ENCODE peak calls at places on chromosome 10, in nine cellular contexts. N is SK-N-SH, A is transverse colon, V is prostate gland, X is vagina, U is HCT116, W is HL-60, K is Panc1, O is breast epithelium. F is an unnamed sample.

GRCh38 chr10:64468219-64468618 is 947.0 kb downstream of the REEP3 start:
- DNase-seq in K (no peak), U (peak; percentile 24), W (no peak), V (no peak), N (no peak), X (no peak), O (no peak), A (no peak), F (no peak)

GRCh38 chr10:93758911-93759410 is 1.2 kb downstream of the LGI1 start:
- DNase-seq in O (no peak), W (no peak), A (no peak), V (no peak), U (no peak), X (no peak), N (no peak), K (no peak), F (no peak)

GRCh38 chr10:599767-600166 is 89.7 kb downstream of the DIP2C start:
- DNase-seq in O (no peak), W (no peak), N (no peak), X (no peak), V (no peak), A (no peak), U (no peak), K (no peak), F (no peak)

GRCh38 chr10:44647877-44648542 is 263.1 kb upstream of the CXCL12 start:
- DNase-seq in A (no peak), N (no peak), W (no peak), V (no peak), X (no peak), U (no peak), O (peak; percentile 24), K (no peak), F (no peak)

GRCh38 chr10:70604106-70604505 is 1.6 kb upstream of the PRF1 start:
- DNase-seq in W (no peak), O (no peak), A (no peak), U (no peak), X (no peak), N (no peak), K (no peak), V (no peak), F (no peak)

GRCh38 chr10:126350216-126350992 is 37.9 kb downstream of the ADAM12 start:
- DNase-seq in O (peak; percentile 38), K (peak; percentile 65), U (peak; percentile 8), A (no peak), N (peak; percentile 58), W (no peak), V (no peak), X (no peak), F (no peak)

GRCh38 chr10:3631709-3632330 is 153.2 kb downstream of the KLF6 start:
- DNase-seq in O (no peak), N (no peak), A (no peak), V (no peak), K (no peak), X (no peak), W (no peak), U (no peak), F (no peak)

GRCh38 chr10:97924678-97925077 is 75.0 kb downstream of the GOLGA7B start:
- DNase-seq in O (no peak), V (no peak), W (no peak), X (no peak), U (no peak), N (no peak), K (no peak), A (no peak), F (no peak)

GRCh38 chr10:73044378-73045285 is 52.0 kb downstream of the P4HA1 start:
- DNase-seq in N (no peak), U (no peak), V (no peak), A (no peak), X (no peak), O (no peak), K (peak; percentile 73), W (no peak), F (no peak)

GRCh38 chr10:129101232-129101980 is 365.6 kb upstream of the MGMT start:
- DNase-seq in V (no peak), W (no peak), A (no peak), U (no peak), K (no peak), X (peak; percentile 75), O (no peak), N (peak; percentile 28), F (no peak)
- TF ChIP-seq POLR2AphosphoS5 in V (no peak), W (no peak), A (no peak), U (no peak), K (no peak), X (no peak), O (no peak), N (no peak), F (no peak)

GRCh38 chr10:77084431-77085144 is 553.0 kb downstream of the KCNMA1 start:
- DNase-seq in K (no peak), N (no peak), V (no peak), A (peak; percentile 20), U (no peak), W (no peak), X (no peak), O (no peak), F (no peak)
- TF ChIP-seq POLR2AphosphoS5 in K (no peak), N (no peak), V (peak; percentile 37), A (no peak), U (no peak), W (no peak), X (no peak), O (no peak), F (no peak)

GRCh38 chr10:12606461-12606860 is 257.1 kb downstream of the CAMK1D start:
- DNase-seq in X (no peak), V (no peak), N (no peak), U (no peak), W (no peak), K (no peak), A (peak; percentile 69), O (no peak), F (no peak)

GRCh38 chr10:12603766-12604470 is 254.6 kb downstream of the CAMK1D start:
- DNase-seq in W (no peak), N (no peak), X (peak; percentile 42), U (no peak), A (peak; percentile 39), O (no peak), K (no peak), V (no peak), F (no peak)

GRCh38 chr10:12602557-12602956 is 253.2 kb downstream of the CAMK1D start:
- DNase-seq in W (no peak), V (no peak), A (no peak), U (no peak), K (no peak), O (no peak), X (peak; percentile 40), N (no peak), F (no peak)

GRCh38 chr10:12608761-12609160 is 259.4 kb downstream of the CAMK1D start:
- DNase-seq in A (no peak), V (no peak), O (no peak), K (no peak), U (no peak), W (no peak), X (no peak), N (no peak), F (no peak)

DNA sequence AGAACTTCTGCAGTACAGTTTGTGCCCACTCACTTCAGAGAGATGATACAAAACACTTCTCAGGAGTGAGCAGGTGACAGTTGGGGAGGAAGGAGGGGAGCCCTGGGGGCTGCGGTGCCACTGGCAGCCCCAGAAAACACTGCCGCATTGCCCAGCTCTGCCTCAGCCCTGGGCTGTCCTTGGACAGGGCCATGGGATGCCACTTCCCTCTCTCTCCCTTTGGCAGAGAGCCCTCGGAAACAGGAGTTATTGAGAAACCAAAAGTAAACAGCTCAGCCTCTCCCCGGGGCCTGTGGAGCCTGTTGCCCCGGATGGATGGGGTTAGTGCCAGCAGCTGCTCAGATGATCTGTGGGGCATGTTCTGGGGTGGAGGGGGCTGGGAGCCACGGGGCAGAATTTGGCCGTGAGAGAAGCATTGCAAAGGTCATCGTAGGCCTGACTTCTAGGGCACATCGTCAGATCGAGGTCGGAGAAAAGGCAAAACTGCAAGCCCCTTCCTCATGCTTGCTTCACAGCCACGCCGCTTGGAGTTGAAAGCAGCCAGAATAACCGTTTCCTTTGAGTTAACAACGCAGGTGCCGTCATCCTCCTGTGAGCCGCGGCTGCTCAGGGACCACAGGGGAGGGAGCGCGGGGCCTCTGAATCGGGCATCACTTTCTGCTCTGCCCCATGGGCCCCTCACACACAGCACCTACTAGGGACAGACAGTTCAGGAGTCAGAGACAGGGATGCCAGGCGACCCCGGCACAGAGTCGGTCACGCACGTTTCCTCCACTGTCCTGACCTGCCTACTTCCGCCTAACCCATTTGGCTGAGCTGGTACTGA is 256.4 kb downstream of the CAMK1D start:
- DNase-seq in N (no peak), O (peak; percentile 80), U (no peak), A (peak; percentile 86), K (no peak), W (no peak), V (peak; percentile 96), X (peak; percentile 86), F (peak; percentile 51)
- TF ChIP-seq POLR2AphosphoS5 in N (no peak), O (peak; percentile 62), U (no peak), A (peak; percentile 46), K (no peak), W (no peak), V (peak; percentile 95), X (peak; percentile 76), F (no peak)

GRCh38 chr10:132590752-132591121 is 53.1 kb downstream of the INPP5A start:
- DNase-seq in X (no peak), V (no peak), O (no peak), A (no peak), N (no peak), W (no peak), K (no peak), U (no peak), F (no peak)

GRCh38 chr10:132590094-132590751 is 52.6 kb downstream of the INPP5A start:
- DNase-seq in X (no peak), A (no peak), N (no peak), V (no peak), O (no peak), W (no peak), U (no peak), K (no peak), F (no peak)

GRCh38 chr10:132592790-132593788 is 55.5 kb downstream of the INPP5A start:
- DNase-seq in V (no peak), A (peak; percentile 61), U (no peak), K (no peak), N (no peak), X (no peak), W (no peak), O (no peak), F (peak; percentile 68)

GRCh38 chr10:132589681-132590080 is 52.1 kb downstream of the INPP5A start:
- DNase-seq in N (no peak), A (no peak), V (no peak), K (no peak), O (no peak), X (no peak), W (no peak), U (no peak), F (no peak)

GRCh38 chr10:132591166-132591971 is 53.8 kb downstream of the INPP5A start:
- DNase-seq in K (no peak), N (no peak), A (peak; percentile 71), V (peak; percentile 81), X (no peak), W (no peak), U (no peak), O (no peak), F (no peak)
- TF ChIP-seq POLR2AphosphoS5 in K (no peak), N (no peak), A (no peak), V (peak; percentile 47), X (no peak), W (no peak), U (no peak), O (no peak), F (no peak)

F was measured in GM12892.